ENCODE peak calls at places on chromosomes 11 and 22, in eight cellular contexts. D is breast epithelium, Q is GM06990, O is retinal pigment epithelial cell, N is mammary epithelial cell, I is left ventricle myocardium inferior, W is HL-60, Z is fibroblast of mammary gland. V is an unnamed sample.

GRCh38 chr11:82899191-82899820 is 924 bp downstream of the PRCP start:
- DNase-seq in D (no peak), Q (no peak), O (no peak), N (no peak), I (no peak), W (no peak), Z (no peak), V (peak; percentile 19)

GRCh38 chr22:33210129-33210784 is 152.1 kb upstream of the SYN3 start:
- DNase-seq in D (no peak), Q (peak; percentile 52), O (no peak), N (peak; percentile 24), I (no peak), W (no peak), Z (peak; percentile 49), V (no peak)

GRCh38 chr22:43308451-43309235 is 34.5 kb downstream of the SCUBE1 start:
- DNase-seq in D (no peak), Q (no peak), O (no peak), N (no peak), I (no peak), W (no peak), Z (no peak), V (no peak)

GRCh38 chr22:30575011-30575671 is 676 bp upstream of the GAL3ST1 start:
- DNase-seq in D (peak; percentile 45), Q (no peak), O (no peak), N (no peak), I (peak; percentile 30), W (no peak), Z (peak; percentile 46), V (no peak)

GRCh38 chr11:86800076-86800955 is at the start of gene PRSS23:
- DNase-seq in D (no peak), Q (no peak), O (no peak), N (peak; percentile 57), I (peak; percentile 66), W (no peak), Z (peak; percentile 31), V (no peak)

GRCh38 chr22:43883719-43884415 is 7.9 kb downstream of the PNPLA5 start:
- DNase-seq in D (no peak), Q (no peak), O (no peak), N (no peak), I (no peak), W (no peak), Z (no peak), V (no peak)

GRCh38 chr11:7600205-7600775 is 73.0 kb downstream of the CYB5R2 start:
- DNase-seq in D (peak; percentile 87), Q (no peak), O (no peak), N (peak; percentile 99), I (no peak), W (peak; percentile 65), Z (peak; percentile 77), V (no peak)

GRCh38 chr11:26599421-26599820 is 27.4 kb upstream of the MUC15 start:
- DNase-seq in D (no peak), Q (no peak), O (no peak), N (peak; percentile 81), I (no peak), W (peak; percentile 55), Z (peak; percentile 90), V (no peak)

GRCh38 chr11:134411887-134412507 is at the start of gene B3GAT1:
- DNase-seq in D (no peak), Q (no peak), O (no peak), N (no peak), I (no peak), W (no peak), Z (no peak), V (no peak)

GRCh38 chr11:83472831-83473230 is 186.7 kb upstream of the CCDC90B start:
- DNase-seq in D (no peak), Q (no peak), O (no peak), N (no peak), I (no peak), W (no peak), Z (no peak), V (no peak)

GRCh38 chr22:21590809-21591641 is 23.5 kb downstream of the UBE2L3 start:
- DNase-seq in D (peak; percentile 32), Q (no peak), O (no peak), N (no peak), I (no peak), W (no peak), Z (no peak), V (no peak)

GRCh38 chr22:43375951-43376455 is 32.8 kb upstream of the SCUBE1 start:
- DNase-seq in D (no peak), Q (no peak), O (peak; percentile 31), N (peak; percentile 19), I (no peak), W (no peak), Z (peak; percentile 30), V (no peak)

GRCh38 chr11:113240389-113240788 is 74.0 kb upstream of the TTC12 start:
- DNase-seq in D (no peak), Q (no peak), O (no peak), N (no peak), I (no peak), W (no peak), Z (no peak), V (no peak)

GRCh38 chr11:9052316-9052715 is 39.1 kb downstream of the SCUBE2 start:
- DNase-seq in D (no peak), Q (no peak), O (no peak), N (no peak), I (no peak), W (no peak), Z (no peak), V (no peak)

GRCh38 chr11:9053631-9054030 is 37.8 kb downstream of the SCUBE2 start:
- DNase-seq in D (no peak), Q (no peak), O (no peak), N (no peak), I (no peak), W (no peak), Z (peak; percentile 8), V (no peak)

GRCh38 chr11:9046376-9046775 is 42.6 kb upstream of the NRIP3 start:
- DNase-seq in D (no peak), Q (no peak), O (no peak), N (no peak), I (no peak), W (no peak), Z (no peak), V (no peak)

GRCh38 chr11:9047986-9048522 is 43.3 kb downstream of the SCUBE2 start:
- DNase-seq in D (no peak), Q (no peak), O (no peak), N (no peak), I (no peak), W (no peak), Z (peak; percentile 68), V (no peak)
- H3K4me3 ChIP-seq in D (no peak overlapping the region), Q (no peak overlapping the region), O (no peak overlapping the region), N (no peak overlapping the region), I (peak overlapping the region; percentile 27), W (no peak overlapping the region), Z (no peak overlapping the region), V (no peak overlapping the region)

DNA sequence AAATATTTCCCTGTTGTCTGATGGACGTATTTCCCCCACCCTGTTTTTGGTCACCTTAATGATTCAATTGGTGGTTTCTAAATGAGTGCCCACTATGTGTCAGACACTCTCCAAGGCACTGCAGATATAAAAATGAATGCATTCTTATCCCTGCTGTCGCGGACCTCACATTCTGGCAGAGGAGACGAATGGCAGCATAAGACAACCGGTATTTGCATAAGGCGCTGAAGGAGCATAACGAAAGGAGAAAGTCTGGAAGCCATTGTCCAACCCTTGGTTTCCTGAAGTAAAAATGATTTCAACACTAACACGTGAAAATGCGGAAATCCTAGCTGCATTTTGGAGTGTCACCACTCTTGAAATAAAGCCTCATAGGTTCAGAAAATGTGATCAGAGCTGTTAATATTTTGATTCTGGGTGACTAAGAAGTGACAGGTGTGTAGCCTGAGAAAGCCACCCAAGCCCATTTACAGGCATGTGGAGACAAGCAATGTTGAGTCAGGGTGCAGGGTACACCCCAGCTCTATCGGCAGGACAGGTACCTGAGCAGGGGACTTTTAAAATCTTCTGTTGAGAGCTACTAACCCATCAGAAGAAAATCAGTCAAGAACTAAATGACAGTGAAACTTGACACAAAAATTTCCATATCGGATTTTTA is 10.1 kb upstream of the GAB2 start:
- DNase-seq in D (no peak), Q (peak; percentile 32), O (no peak), N (peak; percentile 57), I (no peak), W (no peak), Z (no peak), V (no peak)
- H3K4me3 ChIP-seq in D (no peak overlapping the region), Q (peak overlapping the region; percentile 34), O (no peak overlapping the region), N (no peak overlapping the region), I (peak overlapping the region; percentile 29), W (no peak overlapping the region), Z (no peak overlapping the region), V (no peak overlapping the region)

GRCh38 chr11:104898685-104899013 is 389 bp upstream of the CASP12 start:
- DNase-seq in D (no peak), Q (no peak), O (no peak), N (no peak), I (no peak), W (no peak), Z (no peak), V (no peak)

GRCh38 chr11:104899226-104899625 is 966 bp upstream of the CASP12 start:
- DNase-seq in D (no peak), Q (no peak), O (no peak), N (no peak), I (no peak), W (no peak), Z (no peak), V (no peak)

GRCh38 chr11:104895619-104896018 is 2.6 kb downstream of the CASP12 start:
- DNase-seq in D (no peak), Q (no peak), O (no peak), N (no peak), I (no peak), W (no peak), Z (no peak), V (no peak)

GRCh38 chr11:104893876-104894275 is 4.4 kb downstream of the CASP12 start:
- DNase-seq in D (no peak), Q (no peak), O (no peak), N (no peak), I (no peak), W (no peak), Z (no peak), V (no peak)

DNA sequence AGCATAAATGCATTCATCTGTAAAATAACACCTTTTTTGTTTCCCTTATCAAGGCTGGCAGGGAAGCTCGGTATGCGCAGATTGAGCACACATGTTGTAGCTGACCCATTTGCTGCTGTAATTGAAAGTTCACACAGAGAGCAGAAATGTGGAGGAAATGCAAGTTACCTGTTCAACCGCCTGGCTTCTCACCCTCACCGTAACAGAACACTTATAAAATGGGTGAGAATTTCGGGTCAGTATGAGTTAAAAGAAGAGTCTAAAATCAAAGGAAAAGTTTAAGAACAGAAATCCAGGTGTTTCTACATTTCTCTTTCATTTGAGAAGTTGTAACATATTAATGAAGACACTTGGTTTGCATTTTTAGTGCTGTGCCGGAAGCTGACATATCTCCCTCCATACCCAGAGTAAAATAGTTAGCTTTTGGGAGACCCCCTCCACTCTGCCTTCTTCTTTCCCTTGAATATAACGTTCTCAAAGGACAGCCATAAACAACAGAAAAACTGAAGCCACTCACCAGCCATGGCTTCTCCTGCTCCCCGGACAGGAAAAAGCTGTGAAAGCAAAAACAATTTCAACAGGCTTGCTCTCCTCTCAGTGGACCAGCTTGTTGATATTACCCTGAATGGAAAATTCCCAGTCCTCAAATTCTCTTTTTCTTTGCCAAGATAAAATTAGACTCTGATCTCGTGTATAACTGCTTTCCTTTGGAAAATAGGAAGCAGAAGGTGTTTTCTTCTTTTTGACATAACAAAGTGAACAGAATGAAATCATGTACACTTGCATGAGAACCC is at the start of gene CASP12:
- DNase-seq in D (no peak), Q (peak; percentile 31), O (no peak), N (no peak), I (no peak), W (no peak), Z (no peak), V (no peak)
- H3K4me3 ChIP-seq in D (peak within 1 kb of the TSS; percentile 60), Q (no peak within 1 kb of the TSS), O (no peak within 1 kb of the TSS), N (no peak within 1 kb of the TSS), I (peak within 1 kb of the TSS; percentile 57), W (no peak within 1 kb of the TSS), Z (no peak within 1 kb of the TSS), V (no peak within 1 kb of the TSS)

GRCh38 chr11:68940651-68941323 is 37.1 kb downstream of the IGHMBP2 start:
- DNase-seq in D (no peak), Q (no peak), O (no peak), N (no peak), I (no peak), W (no peak), Z (no peak), V (no peak)
- H3K4me3 ChIP-seq in D (no peak overlapping the region), Q (no peak overlapping the region), O (no peak overlapping the region), N (no peak overlapping the region), I (no peak overlapping the region), W (no peak overlapping the region), Z (no peak overlapping the region), V (no peak overlapping the region)